ENCODE peak calls at places on chromosomes 4 and X, in four cellular contexts. One of them, this sample, is unnamed.

GRCh38 chr4:177632481-177632880 is 190.2 kb upstream of the AGA start:
- DNase-seq in brain microvascular endothelial cell: no peak
- DNase-seq in adrenal gland: no peak
- DNase-seq in A549: no peak
- DNase-seq in this sample: no peak

GRCh38 chr4:54090804-54091623 is 8.9 kb upstream of the GSX2 start:
- DNase-seq in A549: no peak
- DNase-seq in brain microvascular endothelial cell: no peak
- DNase-seq in adrenal gland: peak
- DNase-seq in this sample: peak

GRCh38 chr4:38308728-38309315 is 348.6 kb downstream of the PTTG2 start:
- DNase-seq in adrenal gland: no peak
- DNase-seq in brain microvascular endothelial cell: peak
- DNase-seq in A549: no peak
- DNase-seq in this sample: no peak

GRCh38 chr4:38150021-38150671 is 189.9 kb downstream of the PTTG2 start:
- DNase-seq in A549: no peak
- DNase-seq in adrenal gland: no peak
- DNase-seq in brain microvascular endothelial cell: peak
- DNase-seq in this sample: peak

GRCh38 chr4:73417973-73418372 is 13.9 kb downstream of the ALB start:
- DNase-seq in brain microvascular endothelial cell: peak
- DNase-seq in adrenal gland: no peak
- DNase-seq in A549: no peak
- DNase-seq in this sample: peak

GRCh38 chrX:2782171-2782570 is 30.3 kb downstream of the XG start:
- DNase-seq in brain microvascular endothelial cell: no peak
- DNase-seq in adrenal gland: no peak
- DNase-seq in A549: no peak
- DNase-seq in this sample: peak

GRCh38 chr4:12961713-12962112 is 522.4 kb downstream of the RAB28 start:
- DNase-seq in A549: no peak
- DNase-seq in brain microvascular endothelial cell: no peak
- DNase-seq in adrenal gland: no peak
- DNase-seq in this sample: no peak

GRCh38 chrX:23327104-23327503 is 7.5 kb upstream of the PTCHD1 start:
- DNase-seq in A549: no peak
- DNase-seq in brain microvascular endothelial cell: no peak
- DNase-seq in adrenal gland: no peak
- DNase-seq in this sample: peak

GRCh38 chrX:88136328-88136727 is 610.7 kb upstream of the CPXCR1 start:
- DNase-seq in adrenal gland: no peak
- DNase-seq in A549: no peak
- DNase-seq in brain microvascular endothelial cell: no peak
- DNase-seq in this sample: no peak

GRCh38 chr4:2793578-2793919 is 664 bp downstream of the SH3BP2 start:
- DNase-seq in adrenal gland: peak
- DNase-seq in brain microvascular endothelial cell: no peak
- DNase-seq in A549: peak
- DNase-seq in this sample: peak

GRCh38 chr4:153731239-153731638 is 28.6 kb downstream of the RNF175 start:
- DNase-seq in brain microvascular endothelial cell: peak
- DNase-seq in adrenal gland: no peak
- DNase-seq in A549: no peak
- DNase-seq in this sample: peak

GRCh38 chrX:47514553-47515235 is 31.7 kb upstream of the ZNF41 start:
- DNase-seq in brain microvascular endothelial cell: peak
- DNase-seq in A549: peak
- DNase-seq in adrenal gland: no peak
- DNase-seq in this sample: no peak

GRCh38 chr4:147479817-147480216 is 1.1 kb upstream of the EDNRA start:
- DNase-seq in brain microvascular endothelial cell: peak
- DNase-seq in adrenal gland: peak
- DNase-seq in A549: no peak
- DNase-seq in this sample: no peak

GRCh38 chrX:147911192-147912022 is at the start of gene FMR1:
- DNase-seq in adrenal gland: peak
- DNase-seq in A549: peak
- DNase-seq in brain microvascular endothelial cell: peak
- DNase-seq in this sample: peak

GRCh38 chr4:184331155-184331995 is 113.7 kb upstream of the ENPP6 start:
- DNase-seq in brain microvascular endothelial cell: no peak
- DNase-seq in adrenal gland: peak
- DNase-seq in A549: no peak
- DNase-seq in this sample: peak

GRCh38 chr4:176156656-176157055 is 38.7 kb downstream of the SPATA4 start:
- DNase-seq in brain microvascular endothelial cell: no peak
- DNase-seq in adrenal gland: no peak
- DNase-seq in A549: no peak
- DNase-seq in this sample: no peak

GRCh38 chrX:1516596-1517104 is 20.3 kb downstream of the P2RY8 start:
- DNase-seq in brain microvascular endothelial cell: no peak
- DNase-seq in A549: no peak
- DNase-seq in adrenal gland: no peak
- DNase-seq in this sample: no peak

GRCh38 chrX:84932814-84933213 is 70.9 kb upstream of the APOOL start:
- DNase-seq in adrenal gland: no peak
- DNase-seq in A549: no peak
- DNase-seq in brain microvascular endothelial cell: no peak
- DNase-seq in this sample: no peak

GRCh38 chr4:535181-535923 is 36.3 kb downstream of the PIGG start:
- DNase-seq in adrenal gland: no peak
- DNase-seq in brain microvascular endothelial cell: no peak
- DNase-seq in A549: no peak
- DNase-seq in this sample: no peak

GRCh38 chr4:15848191-15848842 is 70.2 kb downstream of the CD38 start:
- DNase-seq in adrenal gland: no peak
- DNase-seq in brain microvascular endothelial cell: no peak
- DNase-seq in A549: no peak
- DNase-seq in this sample: no peak

GRCh38 chr4:124279741-124280140 is 432.8 kb downstream of the ANKRD50 start:
- DNase-seq in adrenal gland: no peak
- DNase-seq in A549: no peak
- DNase-seq in brain microvascular endothelial cell: no peak
- DNase-seq in this sample: no peak

GRCh38 chr4:100736651-100737450 is 219.0 kb upstream of the EMCN start:
- DNase-seq in A549: peak
- DNase-seq in brain microvascular endothelial cell: peak
- DNase-seq in adrenal gland: peak
- DNase-seq in this sample: peak

GRCh38 chr4:159881158-159881557 is 778.3 kb downstream of the RAPGEF2 start:
- DNase-seq in adrenal gland: no peak
- DNase-seq in A549: no peak
- DNase-seq in brain microvascular endothelial cell: no peak
- DNase-seq in this sample: no peak

GRCh38 chr4:88225216-88226107 is 58.9 kb downstream of the PPM1K start:
- DNase-seq in brain microvascular endothelial cell: peak
- DNase-seq in adrenal gland: no peak
- DNase-seq in A549: no peak
- DNase-seq in this sample: no peak

GRCh38 chrX:11445540-11445939 is 152.3 kb downstream of the AMELX start:
- DNase-seq in A549: no peak
- DNase-seq in adrenal gland: no peak
- DNase-seq in brain microvascular endothelial cell: no peak
- DNase-seq in this sample: no peak

GRCh38 chr4:54228064-54228527 is 997 bp upstream of the PDGFRA start:
- DNase-seq in brain microvascular endothelial cell: peak
- DNase-seq in A549: peak
- DNase-seq in adrenal gland: peak
- DNase-seq in this sample: peak

GRCh38 chrX:12065251-12065650 is 73.0 kb upstream of the FRMPD4 start:
- DNase-seq in A549: peak
- DNase-seq in brain microvascular endothelial cell: peak
- DNase-seq in adrenal gland: no peak
- DNase-seq in this sample: peak

GRCh38 chrX:41300758-41301437 is 33.1 kb upstream of the DDX3X start:
- DNase-seq in brain microvascular endothelial cell: peak
- DNase-seq in adrenal gland: peak
- DNase-seq in A549: peak
- DNase-seq in this sample: no peak

GRCh38 chrX:57651169-57651919 is 28.7 kb downstream of the NLRP2B start:
- DNase-seq in A549: no peak
- DNase-seq in brain microvascular endothelial cell: no peak
- DNase-seq in adrenal gland: no peak
- DNase-seq in this sample: no peak

GRCh38 chrX:105876658-105877057 is 54.3 kb downstream of the NRK start:
- DNase-seq in brain microvascular endothelial cell: no peak
- DNase-seq in A549: peak
- DNase-seq in adrenal gland: no peak
- DNase-seq in this sample: no peak

GRCh38 chr4:187996502-187997177 is 1.1 kb downstream of the ZFP42 start:
- DNase-seq in A549: no peak
- DNase-seq in brain microvascular endothelial cell: no peak
- DNase-seq in adrenal gland: no peak
- DNase-seq in this sample: peak

GRCh38 chr4:2829933-2830451 is 13.7 kb upstream of the ADD1 start:
- DNase-seq in A549: no peak
- DNase-seq in adrenal gland: peak
- DNase-seq in brain microvascular endothelial cell: peak
- DNase-seq in this sample: no peak

GRCh38 chrX:107701493-107702121 is 73.3 kb downstream of the PRPS1 start:
- DNase-seq in adrenal gland: peak
- DNase-seq in A549: no peak
- DNase-seq in brain microvascular endothelial cell: no peak
- DNase-seq in this sample: peak

GRCh38 chr4:181350578-181351420 is 892.4 kb upstream of the TENM3 start:
- DNase-seq in A549: no peak
- DNase-seq in adrenal gland: no peak
- DNase-seq in brain microvascular endothelial cell: no peak
- DNase-seq in this sample: peak

GRCh38 chrX:50814701-50815476 is 895 bp upstream of the SHROOM4 start:
- DNase-seq in adrenal gland: no peak
- DNase-seq in A549: no peak
- DNase-seq in brain microvascular endothelial cell: no peak
- DNase-seq in this sample: no peak

This sample was measured in left kidney.